ENCODE peak calls at places on chromosomes 16 and 17, in ten cellular contexts. Q is cardiac fibroblast; T is lung; R is CD8-positive, alpha-beta T cell; Y is left lung; L is neural crest cell; X is foreskin fibroblast; M is D721Med; N is nephron progenitor cell; P is kidney epithelial cell. E is an unnamed sample.

GRCh38 chr16:57926041-57926440 is 44.9 kb downstream of the CNGB1 start:
- DNase-seq in Q (no peak), T (no peak), R (no peak), Y (no peak), L (no peak), X (no peak), M (no peak), N (no peak), P (no peak), E (no peak)

GRCh38 chr16:26787924-26788323 is 278.8 kb upstream of the C16orf82 start:
- DNase-seq in Q (no peak), T (no peak), R (no peak), Y (no peak), L (no peak), X (no peak), M (no peak), N (no peak), P (no peak), E (no peak)

GRCh38 chr16:12802048-12802447 is 1.6 kb downstream of the CPPED1 start:
- DNase-seq in Q (no peak), T (no peak), R (no peak), Y (no peak), L (no peak), X (no peak), M (no peak), N (no peak), P (no peak), E (no peak)

GRCh38 chr16:54651851-54652770 is 278.6 kb upstream of the IRX5 start:
- DNase-seq in Q (peak; percentile 41), T (peak; percentile 68), R (no peak), Y (peak; percentile 58), L (no peak), X (no peak), M (no peak), N (no peak), P (no peak), E (no peak)

GRCh38 chr17:41144846-41145245 is 4.5 kb upstream of the KRTAP4-6 start:
- DNase-seq in Q (no peak), T (no peak), R (no peak), Y (no peak), L (no peak), X (no peak), M (no peak), N (no peak), P (no peak), E (no peak)

GRCh38 chr16:57071840-57072541 is 20.4 kb upstream of the CPNE2 start:
- DNase-seq in Q (peak; percentile 82), T (no peak), R (no peak), Y (no peak), L (no peak), X (peak; percentile 64), M (no peak), N (no peak), P (peak; percentile 25), E (peak; percentile 25)

GRCh38 chr17:37770631-37771518 is 26.0 kb upstream of the HNF1B start:
- DNase-seq in Q (peak; percentile 76), T (peak; percentile 71), R (no peak), Y (peak; percentile 38), L (peak; percentile 61), X (peak; percentile 83), M (no peak), N (peak; percentile 75), P (no peak), E (peak; percentile 98)

GRCh38 chr17:57875109-57876022 is 25.5 kb upstream of the MRPS23 start:
- DNase-seq in Q (peak; percentile 98), T (peak; percentile 81), R (no peak), Y (peak; percentile 80), L (peak; percentile 66), X (peak; percentile 99), M (no peak), N (peak; percentile 56), P (peak; percentile 93), E (peak; percentile 84)

GRCh38 chr17:82881900-82882714 is 42.3 kb upstream of the ZNF750 start:
- DNase-seq in Q (no peak), T (peak; percentile 61), R (no peak), Y (peak; percentile 88), L (no peak), X (no peak), M (no peak), N (no peak), P (no peak), E (no peak)

GRCh38 chr16:79267781-79268180 is 332.8 kb downstream of the MAF start:
- DNase-seq in Q (no peak), T (no peak), R (no peak), Y (no peak), L (no peak), X (no peak), M (no peak), N (no peak), P (no peak), E (no peak)

GRCh38 chr16:14965328-14965727 is 9.5 kb upstream of the PDXDC1 start:
- DNase-seq in Q (no peak), T (no peak), R (no peak), Y (no peak), L (no peak), X (no peak), M (no peak), N (no peak), P (no peak), E (no peak)

GRCh38 chr17:38585056-38585804 is 20.5 kb downstream of the SRCIN1 start:
- DNase-seq in Q (no peak), T (no peak), R (no peak), Y (no peak), L (no peak), X (peak; percentile 8), M (no peak), N (no peak), P (no peak), E (peak; percentile 63)

GRCh38 chr17:48259710-48260291 is 152.2 kb downstream of the SNX11 start:
- DNase-seq in Q (peak; percentile 51), T (no peak), R (no peak), Y (no peak), L (no peak), X (peak; percentile 64), M (no peak), N (no peak), P (no peak), E (peak; percentile 60)
- TF ChIP-seq CTCF in Q (peak; percentile 54), T (no peak), R (peak; percentile 42), Y (peak; percentile 35), L (peak; percentile 69), X (peak; percentile 53), M (peak; percentile 74), N (peak; percentile 62), P (peak; percentile 75), E (peak; percentile 84)

GRCh38 chr16:81586976-81587625 is 142.5 kb downstream of the CMIP start:
- DNase-seq in Q (no peak), T (no peak), R (no peak), Y (no peak), L (no peak), X (no peak), M (no peak), N (no peak), P (no peak), E (peak; percentile 62)

GRCh38 chr16:81587626-81588160 is 143.1 kb downstream of the CMIP start:
- DNase-seq in Q (no peak), T (no peak), R (no peak), Y (no peak), L (no peak), X (no peak), M (no peak), N (no peak), P (no peak), E (no peak)

GRCh38 chr16:81585785-81586184 is 141.2 kb downstream of the CMIP start:
- DNase-seq in Q (peak; percentile 8), T (no peak), R (no peak), Y (no peak), L (no peak), X (peak; percentile 15), M (no peak), N (no peak), P (no peak), E (peak; percentile 45)

GRCh38 chr16:81588326-81589081 is 143.9 kb downstream of the CMIP start:
- DNase-seq in Q (no peak), T (no peak), R (no peak), Y (no peak), L (no peak), X (no peak), M (no peak), N (no peak), P (no peak), E (no peak)

DNA sequence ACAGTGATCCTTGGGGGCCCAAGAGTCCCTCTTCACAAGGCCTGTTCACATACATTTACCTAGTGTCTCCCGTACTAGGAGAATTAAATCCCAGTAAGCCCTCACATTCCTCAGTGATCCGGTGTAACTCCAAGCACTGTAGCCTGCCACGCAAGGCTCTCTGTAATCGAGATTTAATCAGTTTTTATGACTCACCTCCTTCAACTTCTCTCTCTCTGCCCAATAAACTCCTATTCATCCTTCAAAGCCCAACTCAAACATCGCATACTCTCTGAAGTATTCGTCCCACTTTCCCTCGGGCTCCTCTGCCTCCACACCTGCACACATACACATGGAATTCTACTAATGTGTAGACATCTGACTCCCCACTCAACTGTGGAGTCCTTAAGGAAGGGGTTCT is 141.8 kb downstream of the CMIP start:
- DNase-seq in Q (no peak), T (no peak), R (no peak), Y (no peak), L (no peak), X (no peak), M (no peak), N (no peak), P (no peak), E (peak; percentile 46)
- TF ChIP-seq CTCF in Q (no peak), T (no peak), R (no peak), Y (no peak), L (no peak), X (no peak), M (no peak), N (no peak), P (no peak), E (no peak)

DNA sequence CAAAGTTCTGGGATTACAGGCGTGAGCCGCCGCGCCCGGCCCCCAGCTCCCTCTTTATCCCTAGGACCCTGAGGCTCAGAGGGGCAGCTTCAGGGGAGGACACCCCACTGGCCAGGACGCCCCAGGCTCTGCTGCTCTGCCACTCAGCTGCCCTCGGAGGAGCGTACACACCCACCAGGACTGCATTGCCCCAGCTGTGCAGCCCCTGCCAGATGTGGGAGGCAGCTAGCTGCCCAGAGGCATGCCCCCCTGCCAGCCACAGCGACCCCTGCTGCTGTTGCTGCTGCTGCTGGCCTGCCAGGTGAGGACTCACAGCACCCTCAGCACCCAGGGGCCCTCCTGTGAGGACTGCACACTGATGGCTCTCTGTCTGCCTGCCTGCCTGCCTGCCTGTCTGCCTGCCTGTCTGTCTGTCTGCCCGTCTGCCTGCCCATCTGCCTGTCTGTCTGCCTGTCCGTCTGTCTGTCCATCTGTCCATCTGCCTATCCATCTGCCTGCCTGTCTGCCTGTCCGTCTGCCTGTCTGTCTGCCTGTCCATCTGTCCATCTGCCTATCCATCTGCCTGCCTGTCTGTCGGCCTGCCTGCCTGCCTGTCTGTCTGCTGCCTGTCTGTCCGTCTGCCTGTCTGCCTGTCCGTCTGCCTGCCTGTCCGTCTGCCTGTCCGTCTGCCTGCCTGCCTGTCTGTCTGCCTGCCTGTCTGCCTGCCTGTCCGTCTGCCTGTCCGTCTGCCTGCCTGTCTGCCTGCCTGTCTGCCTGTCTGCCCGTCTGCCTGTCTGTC is 5.0 kb downstream of the GCGR start:
- DNase-seq in Q (no peak), T (no peak), R (no peak), Y (no peak), L (no peak), X (no peak), M (no peak), N (no peak), P (no peak), E (no peak)
- TF ChIP-seq CTCF in Q (no peak), T (no peak), R (no peak), Y (no peak), L (no peak), X (no peak), M (no peak), N (no peak), P (peak; percentile 22), E (no peak)

GRCh38 chr17:55053855-55054254 is 85.3 kb downstream of the STXBP4 start:
- DNase-seq in Q (peak; percentile 31), T (no peak), R (no peak), Y (no peak), L (no peak), X (peak; percentile 20), M (no peak), N (no peak), P (no peak), E (no peak)
- TF ChIP-seq CTCF in Q (peak; percentile 27), T (no peak), R (no peak), Y (no peak), L (peak; percentile 62), X (peak; percentile 18), M (peak; percentile 64), N (peak; percentile 31), P (peak; percentile 28), E (no peak)

E was measured in Calu3.